ENCODE peak calls at places on chromosome 1, in eight cellular contexts. A is progenitor cell of endocrine pancreas; Q is activated gamma-delta T cell treated with Interleukin-2 at 50 U/mL for 16 hours; N is kidney; L is activated T-helper 1 cell treated with anti-CD3 and anti-CD28 coated beads, Interleukin-12 subunit alpha, Interleukin-12 subunit beta, Interleukin-2, Interleukin-4 antibody, amounts not matched to agents 30 ng/mL and 10 ng/mL and 1 ng/mL, durations not matched to agents 14 hours and 24 hours and 36 hours; I is activated effector memory CD4-positive, alpha-beta T cell treated with Interleukin-2 at 50 U/mL for 16 hours; W is HS-27A; V is HT1080. C is an unnamed sample.

GRCh38 chr1:179090923-179091322 is 9.1 kb downstream of the TOR3A start:
- DNase-seq in A (no peak), Q (no peak), N (no peak), L (no peak), I (no peak), W (no peak), V (no peak), C (no peak)

GRCh38 chr1:61742620-61743431 is 546 bp downstream of the PATJ start:
- DNase-seq in A (peak), Q (no peak), N (peak), L (no peak), I (no peak), W (no peak), V (no peak), C (peak)

GRCh38 chr1:233075045-233075444 is 124.6 kb downstream of the NTPCR start:
- DNase-seq in A (no peak), Q (no peak), N (no peak), L (no peak), I (no peak), W (peak), V (peak), C (no peak)

GRCh38 chr1:228106800-228107054 is 2.4 kb downstream of the MRPL55 start:
- DNase-seq in A (no peak), Q (no peak), N (peak), L (no peak), I (no peak), W (no peak), V (no peak), C (no peak)

GRCh38 chr1:242005866-242006565 is 7.1 kb upstream of the MAP1LC3C start:
- DNase-seq in A (no peak), Q (no peak), N (no peak), L (no peak), I (no peak), W (peak), V (peak), C (no peak)

GRCh38 chr1:53137729-53138128 is 4.7 kb downstream of the SLC1A7 start:
- DNase-seq in A (no peak), Q (no peak), N (no peak), L (no peak), I (no peak), W (no peak), V (no peak), C (no peak)

GRCh38 chr1:25617626-25618432 is 1.2 kb downstream of the MAN1C1 start:
- DNase-seq in A (no peak), Q (no peak), N (peak), L (no peak), I (no peak), W (no peak), V (no peak), C (no peak)

GRCh38 chr1:168861421-168862023 is 132.5 kb upstream of the DPT start:
- DNase-seq in A (no peak), Q (no peak), N (no peak), L (no peak), I (no peak), W (no peak), V (no peak), C (no peak)

GRCh38 chr1:55604194-55604593 is 389.0 kb upstream of the USP24 start:
- DNase-seq in A (no peak), Q (no peak), N (no peak), L (no peak), I (no peak), W (no peak), V (no peak), C (no peak)

GRCh38 chr1:119712342-119713038 is 756 bp downstream of the PHGDH start:
- DNase-seq in A (peak), Q (no peak), N (peak), L (peak), I (no peak), W (peak), V (peak), C (no peak)

GRCh38 chr1:27111771-27112573 is 43.0 kb downstream of the SLC9A1 start:
- DNase-seq in A (no peak), Q (peak), N (peak), L (peak), I (peak), W (peak), V (peak), C (peak)

GRCh38 chr1:59150537-59151386 is 146.1 kb upstream of the FGGY start:
- DNase-seq in A (no peak), Q (no peak), N (peak), L (peak), I (no peak), W (peak), V (peak), C (no peak)

GRCh38 chr1:1088801-1089680 is 14.9 kb upstream of the RNF223 start:
- DNase-seq in A (no peak), Q (no peak), N (peak), L (no peak), I (no peak), W (no peak), V (no peak), C (no peak)

GRCh38 chr1:245448858-245449534 is 294.2 kb downstream of the KIF26B start:
- DNase-seq in A (no peak), Q (no peak), N (no peak), L (no peak), I (no peak), W (no peak), V (no peak), C (no peak)

GRCh38 chr1:55623339-55623738 is 408.2 kb upstream of the USP24 start:
- DNase-seq in A (no peak), Q (no peak), N (peak), L (no peak), I (no peak), W (no peak), V (peak), C (no peak)

GRCh38 chr1:199084293-199084692 is 445.5 kb downstream of the PTPRC start:
- DNase-seq in A (no peak), Q (no peak), N (no peak), L (no peak), I (no peak), W (no peak), V (no peak), C (no peak)

GRCh38 chr1:161989108-161989507 is 34.6 kb downstream of the OLFML2B start:
- DNase-seq in A (no peak), Q (no peak), N (no peak), L (no peak), I (no peak), W (no peak), V (peak), C (no peak)

GRCh38 chr1:48006318-48006717 is 9.1 kb upstream of the TRABD2B start:
- DNase-seq in A (no peak), Q (no peak), N (no peak), L (no peak), I (no peak), W (no peak), V (no peak), C (no peak)

GRCh38 chr1:48878191-48878940 is 101.7 kb upstream of the BEND5 start:
- DNase-seq in A (no peak), Q (no peak), N (no peak), L (no peak), I (no peak), W (no peak), V (peak), C (no peak)

GRCh38 chr1:35885961-35886558 is 3.1 kb downstream of the AGO1 start:
- DNase-seq in A (peak), Q (no peak), N (no peak), L (no peak), I (no peak), W (no peak), V (no peak), C (no peak)

GRCh38 chr1:60255565-60255964 is 182.0 kb upstream of the C1orf87 start:
- DNase-seq in A (no peak), Q (no peak), N (no peak), L (no peak), I (no peak), W (no peak), V (peak), C (no peak)

GRCh38 chr1:91523462-91523861 is 22.8 kb downstream of the CDC7 start:
- DNase-seq in A (no peak), Q (no peak), N (no peak), L (no peak), I (no peak), W (no peak), V (no peak), C (no peak)

C was measured in natural killer cell treated with Interleukin-12 subunit alpha and Interleukin-12 subunit beta and Interleukin-15 and Interleukin-18, amount 100 ng/mL, for 72 hours.